ENCODE peak calls at places on chromosome 7, in six cellular contexts. T is heart left ventricle, C is IMR-90, I is progenitor cell of endocrine pancreas, L is foreskin fibroblast, Z is Calu3. B is an unnamed sample.

GRCh38 chr7:138338361-138338760 is 121.7 kb upstream of the TRIM24 start:
- DNase-seq in T (peak; percentile 74), L (no peak), C (no peak), Z (no peak), I (no peak), B (no peak)

GRCh38 chr7:128417071-128417470 is 7.3 kb upstream of the IMPDH1 start:
- DNase-seq in T (no peak), C (no peak), Z (no peak), L (peak; percentile 60), I (no peak), B (no peak)

GRCh38 chr7:66413379-66414114 is 208.4 kb downstream of the TPST1 start:
- DNase-seq in T (peak; percentile 88), C (peak; percentile 25), L (peak; percentile 87), Z (peak; percentile 73), I (peak; percentile 86), B (peak; percentile 93)

GRCh38 chr7:94650652-94651051 is 5.3 kb downstream of the SGCE start:
- DNase-seq in Z (no peak), T (no peak), C (no peak), I (no peak), L (no peak), B (no peak)

GRCh38 chr7:29457565-29457971 is 106.1 kb upstream of the PRR15 start:
- DNase-seq in L (peak; percentile 34), T (no peak), I (no peak), C (no peak), Z (no peak), B (no peak)

GRCh38 chr7:151310578-151310977 is 31.0 kb upstream of the NUB1 start:
- DNase-seq in T (no peak), I (no peak), C (peak; percentile 13), Z (peak; percentile 23), L (peak; percentile 57), B (no peak)

GRCh38 chr7:115679976-115680375 is 350.6 kb downstream of the TFEC start:
- DNase-seq in I (no peak), Z (peak; percentile 49), L (peak; percentile 69), T (no peak), C (peak; percentile 59), B (no peak)

GRCh38 chr7:116687801-116688201 is 15.8 kb downstream of the MET start:
- DNase-seq in L (peak; percentile 82), C (peak; percentile 83), Z (peak; percentile 45), I (no peak), T (no peak), B (no peak)

GRCh38 chr7:142646274-142646895 is 102.9 kb upstream of the PRSS1 start:
- DNase-seq in C (no peak), I (no peak), L (no peak), T (no peak), Z (no peak), B (no peak)

GRCh38 chr7:12423995-12424745 is 20.5 kb upstream of the VWDE start:
- DNase-seq in C (no peak), Z (peak; percentile 82), T (no peak), I (no peak), L (no peak), B (no peak)

GRCh38 chr7:99473315-99473596 is 566 bp downstream of the ZNF789 start:
- DNase-seq in L (peak; percentile 78), I (no peak), T (no peak), C (peak; percentile 82), Z (no peak), B (no peak)

GRCh38 chr7:137734221-137734620 is 112.6 kb downstream of the DGKI start:
- DNase-seq in L (no peak), T (no peak), Z (no peak), C (peak; percentile 42), I (no peak), B (no peak)

GRCh38 chr7:156943091-156944041 is 6.1 kb upstream of the NOM1 start:
- DNase-seq in L (peak; percentile 24), I (no peak), T (no peak), Z (peak; percentile 36), C (no peak), B (no peak)

GRCh38 chr7:158821173-158822021 is 7.9 kb downstream of the ESYT2 start:
- DNase-seq in L (peak; percentile 87), I (no peak), C (peak; percentile 75), Z (peak; percentile 34), T (no peak), B (no peak)

GRCh38 chr7:25849361-25850184 is 302.4 kb upstream of the NFE2L3 start:
- DNase-seq in I (no peak), C (peak; percentile 91), T (peak; percentile 54), Z (peak; percentile 44), L (peak; percentile 90), B (no peak)

GRCh38 chr7:25171071-25171470 is 46.0 kb upstream of the CYCS start:
- DNase-seq in L (no peak), T (no peak), Z (no peak), C (no peak), I (no peak), B (no peak)

GRCh38 chr7:44733708-44734481 is 14.8 kb upstream of the ZMIZ2 start:
- DNase-seq in Z (peak; percentile 44), I (no peak), L (peak; percentile 84), C (peak; percentile 85), T (no peak), B (no peak)

GRCh38 chr7:82057476-82057875 is 287.6 kb upstream of the HGF start:
- DNase-seq in C (no peak), T (no peak), I (no peak), L (no peak), Z (no peak), B (no peak)

GRCh38 chr7:8128457-8129322 is 133.3 kb downstream of the ICA1 start:
- DNase-seq in L (no peak), C (no peak), T (no peak), Z (no peak), I (no peak), B (no peak)

GRCh38 chr7:73850781-73851207 is 8.5 kb upstream of the METTL27 start:
- DNase-seq in C (peak; percentile 99), L (peak; percentile 98), I (no peak), Z (peak; percentile 65), T (peak; percentile 57), B (no peak)

GRCh38 chr7:131618391-131618790 is 62.0 kb upstream of the PODXL start:
- DNase-seq in C (no peak), I (no peak), T (no peak), L (no peak), Z (no peak), B (no peak)

GRCh38 chr7:147540743-147541142 is 1049.8 kb upstream of the C7orf33 start:
- DNase-seq in Z (no peak), T (no peak), L (no peak), I (no peak), C (no peak), B (no peak)

DNA sequence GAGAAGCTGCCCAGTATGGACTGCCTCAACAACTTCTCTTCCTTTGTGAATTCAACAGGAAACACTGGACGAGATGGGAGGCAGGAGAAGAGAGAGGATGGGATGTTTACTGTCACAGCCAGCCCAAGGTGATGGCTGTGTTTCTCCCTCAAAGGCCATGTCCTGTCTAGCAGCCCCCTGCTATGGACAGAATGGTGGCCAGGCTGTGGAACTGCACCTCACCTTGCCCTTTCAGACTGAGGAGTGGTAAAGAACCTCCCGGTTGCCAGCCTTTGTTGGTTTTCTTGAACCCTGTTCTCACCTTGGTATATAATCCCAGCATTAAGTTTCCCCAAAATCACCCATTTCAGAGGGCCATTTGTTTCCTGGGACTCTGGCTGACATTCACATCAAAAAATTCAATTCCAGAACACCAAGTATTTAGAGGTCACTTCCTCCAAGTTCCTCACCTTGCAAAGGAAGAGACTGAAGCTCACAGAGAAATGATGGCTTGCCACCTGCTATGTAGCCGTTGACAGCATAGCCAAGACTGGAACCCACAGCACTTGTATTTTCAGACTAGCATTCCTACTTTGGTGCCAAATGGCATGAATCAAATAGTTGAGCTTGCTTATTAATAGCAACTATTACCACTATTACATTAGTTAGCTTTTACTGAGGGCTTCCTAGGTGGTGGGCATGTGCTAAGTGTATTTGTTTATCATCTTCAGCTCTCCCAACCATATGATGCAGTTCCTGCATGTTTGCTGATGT is 224.0 kb upstream of the GRB10 start:
- DNase-seq in L (no peak), I (no peak), Z (no peak), T (no peak), C (no peak), B (no peak)
- TF ChIP-seq CTCF in L (no peak), I (no peak), Z (no peak), T (no peak), C (no peak), B (peak; percentile 28)

GRCh38 chr7:86904949-86905834 is 154.3 kb downstream of the ELAPOR2 start:
- DNase-seq in C (peak; percentile 10), L (peak; percentile 62), Z (peak; percentile 37), T (no peak), I (no peak), B (no peak)
- TF ChIP-seq CTCF in C (peak; percentile 56), L (peak; percentile 56), Z (peak; percentile 49), T (peak; percentile 24), I (peak; percentile 80), B (peak; percentile 79)

DNA sequence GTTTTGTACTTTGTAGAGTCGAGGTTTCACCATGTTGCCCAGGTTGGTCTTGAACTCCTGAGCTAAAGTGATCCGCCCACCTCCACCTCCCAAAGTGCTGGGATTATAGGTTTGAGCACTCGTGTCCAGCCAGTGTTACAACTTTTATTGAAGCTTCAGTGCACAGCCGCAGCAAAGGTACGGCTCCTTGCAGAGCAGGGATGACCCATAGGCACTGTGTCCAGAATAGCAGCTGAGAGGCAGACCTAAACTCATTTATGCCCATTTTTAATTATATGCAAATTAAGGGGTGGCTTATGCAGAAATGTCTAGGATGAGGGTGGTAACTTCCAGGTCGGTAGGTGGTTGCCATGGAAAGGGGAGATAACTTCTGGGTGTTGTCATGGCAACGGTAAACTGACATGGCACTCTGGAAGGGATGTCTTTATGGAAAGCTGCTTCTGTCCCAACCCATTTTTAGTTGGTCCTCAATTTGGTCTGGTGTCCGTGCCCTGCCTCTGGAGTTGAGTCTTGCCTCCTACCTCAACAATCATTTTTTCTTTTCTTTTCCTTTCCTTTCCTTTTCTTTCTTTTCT is 22.7 kb downstream of the NYAP1 start:
- DNase-seq in Z (no peak), L (no peak), C (no peak), T (no peak), I (no peak), B (no peak)
- TF ChIP-seq CTCF in Z (no peak), L (no peak), C (no peak), T (no peak), I (no peak), B (no peak)

GRCh38 chr7:47311891-47312290 is 270.0 kb downstream of the TNS3 start:
- DNase-seq in Z (no peak), L (no peak), T (no peak), C (no peak), I (no peak), B (no peak)

GRCh38 chr7:47310020-47310419 is 271.9 kb downstream of the TNS3 start:
- DNase-seq in Z (no peak), T (no peak), L (no peak), C (no peak), I (no peak), B (no peak)

GRCh38 chr7:47307311-47307710 is 274.6 kb downstream of the TNS3 start:
- DNase-seq in L (no peak), C (no peak), T (no peak), Z (no peak), I (no peak), B (no peak)

GRCh38 chr7:47304727-47305719 is 276.9 kb downstream of the TNS3 start:
- DNase-seq in I (no peak), T (peak; percentile 36), L (no peak), C (no peak), Z (no peak), B (no peak)

DNA sequence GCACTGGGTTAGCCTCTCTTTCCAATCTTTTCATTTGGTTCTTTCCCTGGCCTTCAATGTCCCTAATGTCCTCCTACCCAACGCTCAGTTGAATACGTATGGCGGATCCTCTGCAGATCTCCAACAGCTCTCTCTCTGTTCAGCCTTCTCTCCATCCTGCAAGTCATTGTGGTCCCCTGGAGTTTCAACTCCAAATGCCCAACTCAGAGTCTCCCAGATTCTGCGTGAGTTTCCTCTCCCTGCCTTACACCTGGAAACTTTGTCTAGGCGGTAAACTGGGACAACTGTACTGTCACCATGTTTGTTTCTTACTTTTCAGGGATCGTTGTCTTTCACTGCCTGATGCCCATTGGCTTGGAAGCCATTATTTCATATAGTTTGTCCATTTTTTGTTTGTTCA is 273.1 kb downstream of the TNS3 start:
- DNase-seq in Z (no peak), I (no peak), L (no peak), T (no peak), C (no peak), B (no peak)
- TF ChIP-seq CTCF in Z (no peak), I (no peak), L (no peak), T (no peak), C (no peak), B (no peak)